ENCODE peak calls at places on chromosomes 16 and 17, in four cellular contexts. One of them, this sample, is unnamed.

GRCh38 chr17:4914009-4914408 is 11.1 kb upstream of the CHRNE start:
- DNase-seq in HAP-1: no peak
- DNase-seq in T-helper 2 cell: no peak
- DNase-seq in germinal center: no peak
- DNase-seq in this sample: no peak

GRCh38 chr16:81526935-81527334 is 82.3 kb downstream of the CMIP start:
- DNase-seq in germinal center: no peak
- DNase-seq in T-helper 2 cell: no peak
- DNase-seq in HAP-1: no peak
- DNase-seq in this sample: no peak

GRCh38 chr17:70365098-70365583 is 195.8 kb downstream of the KCNJ2 start:
- DNase-seq in germinal center: no peak
- DNase-seq in T-helper 2 cell: no peak
- DNase-seq in HAP-1: no peak
- DNase-seq in this sample: peak

GRCh38 chr17:46123607-46124006 is 69.6 kb downstream of the KANSL1 start:
- DNase-seq in HAP-1: no peak
- DNase-seq in germinal center: no peak
- DNase-seq in T-helper 2 cell: no peak
- DNase-seq in this sample: no peak

GRCh38 chr17:82611140-82612058 is 36.8 kb downstream of the WDR45B start:
- DNase-seq in T-helper 2 cell: no peak
- DNase-seq in HAP-1: no peak
- DNase-seq in germinal center: no peak
- DNase-seq in this sample: no peak

GRCh38 chr17:52233632-52234031 is 75.1 kb upstream of the CA10 start:
- DNase-seq in HAP-1: no peak
- DNase-seq in T-helper 2 cell: no peak
- DNase-seq in germinal center: no peak
- DNase-seq in this sample: no peak

GRCh38 chr16:11211061-11211976 is 44.7 kb downstream of the SOCS1 start:
- DNase-seq in HAP-1: no peak
- DNase-seq in T-helper 2 cell: no peak
- DNase-seq in germinal center: no peak
- DNase-seq in this sample: peak

GRCh38 chr17:35087731-35088646 is 24.5 kb upstream of the RFFL start:
- DNase-seq in germinal center: no peak
- DNase-seq in HAP-1: peak
- DNase-seq in T-helper 2 cell: peak
- DNase-seq in this sample: no peak

GRCh38 chr17:59027750-59028149 is 78.9 kb downstream of the TRIM37 start:
- DNase-seq in T-helper 2 cell: no peak
- DNase-seq in HAP-1: no peak
- DNase-seq in germinal center: no peak
- DNase-seq in this sample: no peak

GRCh38 chr16:58157239-58157638 is 28.1 kb upstream of the CFAP20 start:
- DNase-seq in HAP-1: no peak
- DNase-seq in T-helper 2 cell: no peak
- DNase-seq in germinal center: no peak
- DNase-seq in this sample: no peak

GRCh38 chr17:19348081-19348650 is 14.4 kb downstream of the B9D1 start:
- DNase-seq in HAP-1: no peak
- DNase-seq in T-helper 2 cell: no peak
- DNase-seq in germinal center: no peak
- DNase-seq in this sample: no peak

GRCh38 chr17:61048398-61049106 is 351.1 kb upstream of the TBX2 start:
- DNase-seq in T-helper 2 cell: peak
- DNase-seq in HAP-1: no peak
- DNase-seq in germinal center: no peak
- DNase-seq in this sample: no peak

GRCh38 chr17:27089929-27090247 is 204.0 kb upstream of the WSB1 start:
- DNase-seq in T-helper 2 cell: no peak
- DNase-seq in HAP-1: no peak
- DNase-seq in germinal center: no peak
- DNase-seq in this sample: no peak

GRCh38 chr17:79933863-79934652 is 94.8 kb upstream of the CBX4 start:
- DNase-seq in HAP-1: no peak
- DNase-seq in germinal center: no peak
- DNase-seq in T-helper 2 cell: peak
- DNase-seq in this sample: no peak

GRCh38 chr16:68265078-68265925 is 976 bp downstream of the SLC7A6 start:
- DNase-seq in T-helper 2 cell: peak
- DNase-seq in germinal center: peak
- DNase-seq in HAP-1: peak
- DNase-seq in this sample: peak

GRCh38 chr17:29115906-29116651 is 64.1 kb downstream of the MYO18A start:
- DNase-seq in HAP-1: no peak
- DNase-seq in T-helper 2 cell: peak
- DNase-seq in germinal center: peak
- DNase-seq in this sample: peak

GRCh38 chr16:67419502-67419901 is 3.2 kb upstream of the ZDHHC1 start:
- DNase-seq in T-helper 2 cell: no peak
- DNase-seq in HAP-1: no peak
- DNase-seq in germinal center: no peak
- DNase-seq in this sample: no peak

GRCh38 chr17:74016504-74016903 is 187.0 kb upstream of the RPL38 start:
- DNase-seq in HAP-1: no peak
- DNase-seq in germinal center: no peak
- DNase-seq in T-helper 2 cell: no peak
- DNase-seq in this sample: no peak

GRCh38 chr16:4404247-4404966 is 12.0 kb downstream of the CORO7 start:
- DNase-seq in HAP-1: peak
- DNase-seq in germinal center: peak
- DNase-seq in T-helper 2 cell: peak
- DNase-seq in this sample: peak

GRCh38 chr16:65684230-65684629 is 562.4 kb upstream of the CDH11 start:
- DNase-seq in germinal center: no peak
- DNase-seq in HAP-1: no peak
- DNase-seq in T-helper 2 cell: no peak
- DNase-seq in this sample: no peak

GRCh38 chr16:997440-998051 is 16.0 kb downstream of the SOX8 start:
- DNase-seq in HAP-1: no peak
- DNase-seq in T-helper 2 cell: peak
- DNase-seq in germinal center: no peak
- DNase-seq in this sample: peak

GRCh38 chr16:64136743-64137142 is 985.1 kb downstream of the CDH11 start:
- DNase-seq in germinal center: no peak
- DNase-seq in T-helper 2 cell: no peak
- DNase-seq in HAP-1: no peak
- DNase-seq in this sample: no peak

GRCh38 chr17:70810609-70811008 is 641.3 kb downstream of the KCNJ2 start:
- DNase-seq in T-helper 2 cell: no peak
- DNase-seq in germinal center: no peak
- DNase-seq in HAP-1: no peak
- DNase-seq in this sample: no peak

GRCh38 chr17:7330099-7331015 is 1.2 kb upstream of the NEURL4 start:
- DNase-seq in germinal center: peak
- DNase-seq in HAP-1: peak
- DNase-seq in T-helper 2 cell: peak
- DNase-seq in this sample: peak

GRCh38 chr16:1775846-1776671 is 3.1 kb upstream of the MRPS34 start:
- DNase-seq in T-helper 2 cell: no peak
- DNase-seq in germinal center: no peak
- DNase-seq in HAP-1: no peak
- DNase-seq in this sample: no peak

GRCh38 chr16:55008836-55009510 is 78.3 kb downstream of the IRX5 start:
- DNase-seq in germinal center: no peak
- DNase-seq in HAP-1: no peak
- DNase-seq in T-helper 2 cell: no peak
- DNase-seq in this sample: no peak

GRCh38 chr16:12737563-12737962 is 66.1 kb downstream of the CPPED1 start:
- DNase-seq in germinal center: no peak
- DNase-seq in T-helper 2 cell: no peak
- DNase-seq in HAP-1: no peak
- DNase-seq in this sample: peak

GRCh38 chr16:89367538-89368059 is 122.8 kb downstream of the ANKRD11 start:
- DNase-seq in germinal center: no peak
- DNase-seq in T-helper 2 cell: no peak
- DNase-seq in HAP-1: no peak
- DNase-seq in this sample: no peak

GRCh38 chr16:81973737-81974136 is 37.5 kb downstream of the SDR42E1 start:
- DNase-seq in germinal center: no peak
- DNase-seq in T-helper 2 cell: no peak
- DNase-seq in HAP-1: no peak
- DNase-seq in this sample: peak

This sample was measured in mesendoderm.